ENCODE peak calls at places on chromosome 2, in ten cellular contexts. G is tibial artery; M is activated CD4-positive, CD25-positive, alpha-beta regulatory T cell treated with anti-CD3 and anti-CD28 coated beads, Interleukin-2, amount 50 U/mL, for 72 hours; W is stimulated activated CD8-positive, alpha-beta memory T cell treated with anti-CD3 and anti-CD28 coated beads, Interleukin-15, amount 100 ng/mL, for 24 hours; C is NCI-H2081; V is neural progenitor cell; R is effector CD8-positive, alpha-beta T cell; P is D341Med; O is fibroblast of lung; B is activated naive CD8-positive, alpha-beta T cell treated with anti-CD3 and anti-CD28 coated beads, Interleukin-2, amount 50 U/mL, for 24 hours. I is an unnamed sample.

GRCh38 chr2:212815453-212815852 is 276.9 kb upstream of the ERBB4 start:
- DNase-seq in G (no peak), M (no peak), W (no peak), C (no peak), V (no peak), R (no peak), P (no peak), O (no peak), B (peak; percentile 11), I (no peak)

GRCh38 chr2:127525692-127526141 is 572 bp downstream of the IWS1 start:
- DNase-seq in G (no peak), M (no peak), W (no peak), C (no peak), V (peak; percentile 42), R (no peak), P (no peak), O (peak; percentile 56), B (peak; percentile 20), I (no peak)

GRCh38 chr2:94871226-94872087 is at the start of gene TEKT4:
- DNase-seq in G (no peak), M (no peak), W (no peak), C (no peak), V (no peak), R (no peak), P (peak; percentile 20), O (no peak), B (no peak), I (peak; percentile 24)

GRCh38 chr2:221429741-221430491 is 142.2 kb downstream of the EPHA4 start:
- DNase-seq in G (no peak), M (no peak), W (no peak), C (peak; percentile 69), V (no peak), R (no peak), P (peak; percentile 55), O (no peak), B (no peak), I (peak; percentile 98)

GRCh38 chr2:212537311-212538155 is 1.1 kb downstream of the ERBB4 start:
- DNase-seq in G (peak; percentile 69), M (no peak), W (no peak), C (peak; percentile 50), V (peak; percentile 68), R (no peak), P (peak; percentile 59), O (no peak), B (no peak), I (no peak)

GRCh38 chr2:1366546-1367134 is 46.6 kb upstream of the TPO start:
- DNase-seq in G (no peak), M (no peak), W (no peak), C (peak; percentile 97), V (no peak), R (no peak), P (no peak), O (no peak), B (peak; percentile 8), I (no peak)

GRCh38 chr2:225207026-225207425 is 164.8 kb upstream of the DOCK10 start:
- DNase-seq in G (no peak), M (no peak), W (no peak), C (no peak), V (no peak), R (no peak), P (no peak), O (no peak), B (no peak), I (peak; percentile 93)

GRCh38 chr2:27720004-27720551 is 51.4 kb upstream of the MRPL33 start:
- DNase-seq in G (peak; percentile 91), M (peak; percentile 49), W (no peak), C (no peak), V (no peak), R (no peak), P (no peak), O (peak; percentile 96), B (peak; percentile 61), I (no peak)

GRCh38 chr2:238136820-238137537 is 1.5 kb upstream of the KLHL30 start:
- DNase-seq in G (peak; percentile 89), M (no peak), W (no peak), C (no peak), V (no peak), R (no peak), P (no peak), O (peak; percentile 89), B (no peak), I (no peak)

GRCh38 chr2:18630541-18630940 is 41.2 kb upstream of the NT5C1B start:
- DNase-seq in G (no peak), M (no peak), W (no peak), C (no peak), V (no peak), R (no peak), P (no peak), O (no peak), B (no peak), I (no peak)

I was measured in NCI-H524.